ENCODE peak calls at places on chromosomes 12 and 14, in eight cellular contexts. G is GM23338, W is K562, J is HL-60, U is HepG2, L is HCT116, B is GM12878, I is SK-N-SH. H is an unnamed sample.

GRCh38 chr12:100427078-100427477 is 46.6 kb upstream of the NR1H4 start:
- DNase-seq in J (no peak), L (peak), W (no peak), G (no peak), I (no peak), U (peak), B (no peak), H (peak)

GRCh38 chr12:65557425-65558167 is 266.7 kb upstream of the HMGA2 start:
- DNase-seq in I (no peak), W (no peak), L (no peak), G (no peak), U (no peak), B (no peak), J (no peak), H (no peak)

GRCh38 chr14:45185110-45185814 is 49.5 kb downstream of the FANCM start:
- DNase-seq in J (no peak), B (no peak), L (no peak), U (no peak), W (no peak), I (no peak), G (no peak), H (no peak)

GRCh38 chr14:79166171-79166570 is 996.0 kb downstream of the NRXN3 start:
- DNase-seq in I (no peak), W (no peak), G (no peak), U (no peak), J (no peak), L (no peak), B (no peak), H (no peak)

GRCh38 chr12:41277019-41277770 is 89.1 kb downstream of the PDZRN4 start:
- DNase-seq in W (peak), B (no peak), I (peak), J (no peak), U (peak), L (peak), G (peak), H (peak)

GRCh38 chr14:99538275-99538674 is 57.1 kb downstream of the CCNK start:
- DNase-seq in G (no peak), B (no peak), U (no peak), J (no peak), I (peak), W (no peak), L (no peak), H (no peak)

GRCh38 chr14:51448831-51449665 is 202.7 kb upstream of the FRMD6 start:
- DNase-seq in U (no peak), J (no peak), B (no peak), I (peak), W (no peak), L (no peak), G (no peak), H (no peak)

GRCh38 chr14:70709726-70710382 is 68.1 kb downstream of the TTC9 start:
- DNase-seq in J (no peak), I (no peak), G (peak), U (peak), L (no peak), B (no peak), W (no peak), H (no peak)

GRCh38 chr14:34387974-34388533 is 74.0 kb downstream of the SPTSSA start:
- DNase-seq in I (no peak), J (no peak), G (no peak), U (no peak), B (no peak), W (no peak), L (no peak), H (no peak)

GRCh38 chr12:132046561-132046960 is 96.8 kb downstream of the EP400 start:
- DNase-seq in I (peak), W (no peak), G (no peak), U (no peak), L (no peak), B (no peak), J (no peak), H (no peak)

GRCh38 chr14:74909501-74909900 is 13.6 kb downstream of the RPS6KL1 start:
- DNase-seq in U (no peak), I (no peak), W (no peak), G (no peak), L (no peak), J (no peak), B (no peak), H (no peak)

GRCh38 chr12:65203376-65203775 is 34.0 kb downstream of the LEMD3 start:
- DNase-seq in L (no peak), J (no peak), B (no peak), I (no peak), W (no peak), G (no peak), U (no peak), H (no peak)

GRCh38 chr12:5083955-5084849 is 40.5 kb downstream of the KCNA5 start:
- DNase-seq in G (peak), B (peak), W (peak), I (peak), U (peak), J (peak), L (peak), H (peak)

GRCh38 chr12:5466521-5466960 is 34.6 kb downstream of the NTF3 start:
- DNase-seq in L (no peak), W (no peak), U (no peak), J (no peak), G (no peak), I (no peak), B (no peak), H (no peak)

GRCh38 chr12:12528361-12529092 is 34.1 kb downstream of the DUSP16 start:
- DNase-seq in B (no peak), G (no peak), W (no peak), L (no peak), I (no peak), J (no peak), U (no peak), H (no peak)

GRCh38 chr14:90368946-90369721 is 27.7 kb upstream of the CALM1 start:
- DNase-seq in L (peak), W (no peak), B (no peak), G (no peak), J (no peak), I (peak), U (peak), H (no peak)

GRCh38 chr14:93936245-93936644 is 9.1 kb downstream of the FAM181A start:
- DNase-seq in G (peak), J (no peak), L (no peak), B (no peak), I (peak), U (no peak), W (peak), H (no peak)

GRCh38 chr14:54762296-54762695 is 140.3 kb downstream of the GCH1 start:
- DNase-seq in U (no peak), I (no peak), G (no peak), W (peak), L (no peak), J (no peak), B (no peak), H (no peak)

GRCh38 chr14:77151245-77151644 is 9.7 kb upstream of the ZDHHC22 start:
- DNase-seq in I (peak), J (no peak), G (peak), L (no peak), W (peak), B (no peak), U (no peak), H (no peak)

GRCh38 chr12:85835810-85836715 is at the start of gene RASSF9:
- DNase-seq in J (no peak), I (no peak), B (no peak), W (no peak), G (peak), U (peak), L (no peak), H (no peak)

GRCh38 chr12:66929121-66929520 is 250.2 kb upstream of the GRIP1 start:
- DNase-seq in B (no peak), L (no peak), G (no peak), W (no peak), I (no peak), U (no peak), J (no peak), H (no peak)

GRCh38 chr14:98018626-98019025 is 1221.4 kb downstream of the VRK1 start:
- DNase-seq in I (no peak), U (no peak), L (no peak), B (no peak), G (peak), J (no peak), W (no peak), H (no peak)

GRCh38 chr14:87966816-87967215 is 26.2 kb downstream of the GALC start:
- DNase-seq in I (no peak), B (no peak), J (no peak), G (no peak), U (no peak), L (no peak), W (no peak), H (no peak)

GRCh38 chr12:46110928-46111699 is 120.7 kb upstream of the SCAF11 start:
- DNase-seq in B (no peak), G (no peak), I (no peak), W (no peak), J (no peak), U (peak), L (no peak), H (no peak)

GRCh38 chr14:70871863-70872677 is 35.2 kb upstream of the PCNX1 start:
- DNase-seq in B (no peak), I (no peak), J (no peak), W (no peak), G (no peak), L (no peak), U (no peak), H (no peak)

GRCh38 chr12:18683603-18684002 is 54.2 kb downstream of the PLCZ1 start:
- DNase-seq in U (no peak), L (no peak), B (no peak), J (no peak), G (no peak), I (no peak), W (peak), H (no peak)

GRCh38 chr12:124923906-124924734 is 9.7 kb upstream of the UBC start:
- DNase-seq in B (no peak), G (peak), I (no peak), W (no peak), L (no peak), U (no peak), J (no peak), H (no peak)

GRCh38 chr14:62158779-62159178 is 396.6 kb downstream of the SNAPC1 start:
- DNase-seq in J (no peak), U (no peak), W (no peak), G (no peak), B (no peak), L (no peak), I (peak), H (no peak)

GRCh38 chr12:21697829-21698630 is 40.4 kb upstream of the LDHB start:
- DNase-seq in L (peak), I (peak), J (no peak), G (peak), B (no peak), W (no peak), U (peak), H (no peak)

GRCh38 chr14:76782885-76783566 is 21.8 kb downstream of the VASH1 start:
- DNase-seq in I (no peak), L (no peak), W (no peak), J (no peak), U (no peak), G (no peak), B (no peak), H (no peak)

GRCh38 chr14:39576726-39577125 is 144.5 kb upstream of the FBXO33 start:
- DNase-seq in L (no peak), B (no peak), W (no peak), U (no peak), I (no peak), J (no peak), G (no peak), H (no peak)

GRCh38 chr12:38053655-38054464 is 262.7 kb upstream of the ALG10B start:
- DNase-seq in I (peak), W (peak), U (peak), B (no peak), L (no peak), J (peak), G (peak), H (no peak)

GRCh38 chr12:121806556-121807308 is 2.9 kb downstream of the SETD1B start:
- DNase-seq in J (no peak), B (no peak), U (no peak), W (peak), G (no peak), I (peak), L (no peak), H (no peak)

GRCh38 chr12:90237841-90238240 is 529.2 kb upstream of the ATP2B1 start:
- DNase-seq in I (no peak), J (no peak), G (no peak), W (no peak), B (no peak), L (no peak), U (no peak), H (no peak)

GRCh38 chr12:118611295-118611694 is 234.9 kb downstream of the SUDS3 start:
- DNase-seq in B (no peak), J (no peak), I (peak), G (peak), L (no peak), U (no peak), W (no peak), H (no peak)

GRCh38 chr12:82874935-82875334 is 188.2 kb downstream of the TMTC2 start:
- DNase-seq in W (no peak), L (no peak), G (no peak), B (no peak), U (no peak), J (no peak), I (no peak), H (no peak)

GRCh38 chr14:102403028-102403427 is 40.3 kb downstream of the TECPR2 start:
- DNase-seq in L (no peak), G (no peak), I (no peak), U (no peak), W (no peak), B (no peak), J (no peak), H (no peak)

GRCh38 chr12:63967358-63967757 is 122.9 kb downstream of the SRGAP1 start:
- DNase-seq in J (no peak), L (peak), U (no peak), I (no peak), G (no peak), B (no peak), W (no peak), H (no peak)

GRCh38 chr12:79439179-79439825 is 251.5 kb downstream of the PAWR start:
- DNase-seq in J (no peak), G (no peak), L (no peak), I (no peak), U (no peak), B (no peak), W (no peak), H (no peak)

GRCh38 chr12:77049767-77050353 is 15.5 kb downstream of the E2F7 start:
- DNase-seq in U (peak), I (peak), L (peak), G (peak), B (peak), W (peak), J (peak), H (no peak)

GRCh38 chr12:115574831-115575230 is 702.7 kb downstream of the MED13L start:
- DNase-seq in L (no peak), I (no peak), U (no peak), B (no peak), G (no peak), J (no peak), W (no peak), H (no peak)
- TF ChIP-seq POLR2AphosphoS5 in L (no peak), I (no peak), U (no peak), B (no peak), G (no peak), J (no peak), W (no peak), H (no peak)

GRCh38 chr12:51809193-51809592 is 39.3 kb downstream of the FIGNL2 start:
- DNase-seq in B (no peak), I (no peak), J (no peak), L (no peak), U (no peak), W (no peak), G (no peak), H (no peak)

GRCh38 chr12:51814311-51815088 is 34.0 kb downstream of the FIGNL2 start:
- DNase-seq in G (peak), U (peak), B (no peak), L (no peak), I (peak), J (peak), W (peak), H (no peak)

GRCh38 chr12:51812871-51813270 is 35.6 kb downstream of the FIGNL2 start:
- DNase-seq in W (no peak), I (no peak), G (no peak), B (no peak), J (no peak), U (no peak), L (no peak), H (no peak)

GRCh38 chr12:51813931-51814310 is 34.6 kb downstream of the FIGNL2 start:
- DNase-seq in W (no peak), I (no peak), B (no peak), G (peak), U (no peak), J (no peak), L (no peak), H (no peak)

GRCh38 chr12:51811203-51811805 is 37.2 kb downstream of the FIGNL2 start:
- DNase-seq in L (no peak), J (no peak), G (no peak), U (no peak), I (no peak), W (no peak), B (no peak), H (no peak)
- TF ChIP-seq REST in L (no peak), J (no peak), G (no peak), U (no peak), I (no peak), W (no peak), B (no peak), H (no peak)

GRCh38 chr12:29533815-29534489 is 36.5 kb upstream of the OVCH1 start:
- DNase-seq in B (no peak), L (no peak), W (no peak), U (no peak), I (no peak), J (no peak), G (no peak), H (no peak)
- H3K27ac ChIP-seq in B (no peak), L (no peak), W (no peak), U (no peak), I (no peak), J (peak), G (no peak), H (no peak)

GRCh38 chr12:57623385-57623784 is 9.6 kb downstream of the B4GALNT1 start:
- DNase-seq in J (no peak), I (no peak), G (no peak), W (no peak), B (no peak), U (no peak), L (no peak), H (no peak)

GRCh38 chr12:57620245-57620935 is 9.2 kb downstream of the ARHGEF25 start:
- DNase-seq in G (no peak), U (no peak), L (no peak), I (no peak), B (no peak), J (no peak), W (no peak), H (no peak)

GRCh38 chr12:57622293-57623245 is 10.4 kb downstream of the B4GALNT1 start:
- DNase-seq in I (no peak), G (no peak), U (no peak), L (no peak), W (peak), B (no peak), J (no peak), H (no peak)

GRCh38 chr12:57620936-57621496 is 9.8 kb downstream of the ARHGEF25 start:
- DNase-seq in J (no peak), G (peak), W (no peak), L (no peak), I (peak), U (no peak), B (no peak), H (no peak)

GRCh38 chr12:57621497-57622292 is 10.5 kb downstream of the ARHGEF25 start:
- DNase-seq in U (no peak), W (peak), G (peak), I (peak), B (no peak), L (peak), J (no peak), H (no peak)
- TF ChIP-seq POLR2AphosphoS5 in U (no peak), W (no peak), G (no peak), I (no peak), B (no peak), L (no peak), J (no peak), H (no peak)

GRCh38 chr12:47834199-47835016 is 14.7 kb upstream of the HDAC7 start:
- DNase-seq in G (no peak), U (no peak), J (no peak), W (peak), L (no peak), I (no peak), B (no peak), H (no peak)

GRCh38 chr12:47833591-47834012 is 13.9 kb upstream of the HDAC7 start:
- DNase-seq in U (no peak), B (no peak), W (peak), I (no peak), J (no peak), L (no peak), G (no peak), H (no peak)

GRCh38 chr12:47837190-47838171 is 17.8 kb upstream of the HDAC7 start:
- DNase-seq in I (peak), G (peak), B (peak), W (peak), U (peak), J (no peak), L (peak), H (peak)

GRCh38 chr12:47835017-47835830 is 15.5 kb upstream of the HDAC7 start:
- DNase-seq in I (no peak), W (no peak), U (no peak), J (no peak), B (no peak), G (no peak), L (no peak), H (no peak)

DNA sequence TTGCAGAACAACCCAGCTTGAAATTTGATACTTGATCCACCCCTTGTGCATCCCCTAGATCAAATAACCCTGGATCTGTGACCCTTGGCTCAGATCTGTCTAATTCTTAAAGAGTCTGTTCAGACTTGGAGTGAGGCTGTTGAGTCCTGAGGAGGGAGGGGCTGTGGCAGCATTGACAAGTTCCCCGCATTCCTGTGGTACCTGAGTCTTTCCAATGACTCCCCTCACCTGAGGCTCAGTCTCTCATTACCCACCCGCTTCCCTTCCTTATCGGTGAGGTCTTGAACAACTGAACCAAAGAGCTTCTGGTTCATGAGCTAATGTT is 16.1 kb upstream of the HDAC7 start:
- DNase-seq in I (no peak), G (peak), J (no peak), B (no peak), W (no peak), U (no peak), L (no peak), H (no peak)
- TF ChIP-seq REST in I (no peak), G (no peak), J (no peak), B (no peak), W (no peak), U (no peak), L (no peak), H (no peak)

GRCh38 chr12:9795945-9796344 is 31.3 kb upstream of the KLRF1 start:
- DNase-seq in J (no peak), U (no peak), G (no peak), L (no peak), W (no peak), I (no peak), B (no peak), H (no peak)
- H3K27ac ChIP-seq in J (no peak), U (no peak), G (no peak), L (no peak), W (no peak), I (no peak), B (no peak), H (no peak)

H was measured in Panc1.